ENCODE peak calls at places on chromosomes 5 and 9, in seven cellular contexts. R is suprapubic skin, V is omental fat pad, H is GM19239, A is EL, U is A549, O is mesothelial cell of epicardium. T is an unnamed sample.

GRCh38 chr5:5424736-5425135 is 2.3 kb downstream of the ICE1 start:
- DNase-seq in A (no peak), U (no peak), O (no peak), V (no peak), R (no peak), H (no peak), T (no peak)

GRCh38 chr9:70470050-70471015 is 55.9 kb upstream of the KLF9 start:
- DNase-seq in V (no peak), O (no peak), A (no peak), H (no peak), R (no peak), U (no peak), T (no peak)

GRCh38 chr9:84397822-84398221 is 57.3 kb upstream of the SLC28A3 start:
- DNase-seq in R (no peak), H (no peak), O (no peak), V (no peak), A (peak), U (no peak), T (no peak)

GRCh38 chr5:378301-378891 is 56.9 kb downstream of the AHRR start:
- DNase-seq in A (peak), H (no peak), U (no peak), V (no peak), R (peak), O (peak), T (no peak)

GRCh38 chr5:103424008-103424407 is 138.6 kb downstream of the NUDT12 start:
- DNase-seq in U (no peak), V (no peak), H (no peak), A (peak), O (no peak), R (no peak), T (no peak)

GRCh38 chr9:133387680-133388079 is 11.5 kb downstream of the STKLD1 start:
- DNase-seq in H (no peak), U (no peak), A (no peak), O (no peak), R (no peak), V (no peak), T (no peak)

GRCh38 chr9:17995031-17995430 is 416.2 kb downstream of the SH3GL2 start:
- DNase-seq in O (no peak), R (no peak), H (no peak), A (no peak), V (no peak), U (no peak), T (no peak)

GRCh38 chr5:56003633-56004032 is 8.9 kb upstream of the IL6ST start:
- DNase-seq in A (no peak), U (no peak), O (no peak), V (no peak), R (no peak), H (no peak), T (no peak)

GRCh38 chr5:139147743-139148079 is 50.5 kb downstream of the SIL1 start:
- DNase-seq in A (peak), R (peak), U (no peak), O (no peak), H (no peak), V (no peak), T (no peak)

GRCh38 chr5:121019112-121019511 is 555.0 kb downstream of the PRR16 start:
- DNase-seq in O (no peak), V (no peak), H (no peak), A (no peak), R (no peak), U (no peak), T (no peak)

GRCh38 chr9:109966643-109967368 is 186.8 kb downstream of the PALM2AKAP2 start:
- DNase-seq in R (no peak), O (no peak), H (peak), U (no peak), V (no peak), A (no peak), T (no peak)

GRCh38 chr5:166031926-166032325 is 2259.5 kb upstream of the WWC1 start:
- DNase-seq in U (no peak), H (no peak), V (no peak), R (no peak), O (no peak), A (no peak), T (no peak)

GRCh38 chr5:101018299-101018698 is 115.2 kb upstream of the ST8SIA4 start:
- DNase-seq in V (no peak), A (no peak), O (no peak), R (no peak), H (no peak), U (no peak), T (no peak)

GRCh38 chr5:76763136-76763535 is 47.2 kb downstream of the F2R start:
- DNase-seq in U (no peak), V (no peak), H (no peak), O (no peak), R (no peak), A (no peak), T (peak)

GRCh38 chr9:83027153-83027867 is 35.6 kb downstream of the RASEF start:
- DNase-seq in A (peak), R (no peak), V (no peak), O (no peak), H (no peak), U (peak), T (no peak)

GRCh38 chr9:135321580-135321979 is 158.0 kb upstream of the PPP1R26 start:
- DNase-seq in R (no peak), H (no peak), U (no peak), V (no peak), O (no peak), A (no peak), T (no peak)

GRCh38 chr5:164013077-164013670 is 507.8 kb downstream of the MAT2B start:
- DNase-seq in O (peak), V (no peak), U (peak), H (peak), A (peak), R (no peak), T (peak)

GRCh38 chr5:41951224-41951623 is 26.1 kb downstream of the FBXO4 start:
- DNase-seq in A (no peak), O (no peak), H (no peak), R (no peak), V (no peak), U (no peak), T (no peak)

GRCh38 chr5:95725071-95725820 is 5.9 kb upstream of the RHOBTB3 start:
- DNase-seq in O (no peak), V (no peak), H (no peak), A (no peak), R (no peak), U (no peak), T (no peak)

GRCh38 chr9:126146254-126147145 is 180.1 kb upstream of the MVB12B start:
- DNase-seq in H (peak), A (no peak), U (peak), V (no peak), R (peak), O (peak), T (no peak)

GRCh38 chr5:141560725-141561483 is 57.9 kb downstream of the DIAPH1 start:
- DNase-seq in O (peak), H (no peak), R (peak), A (peak), V (peak), U (no peak), T (no peak)

GRCh38 chr5:141973871-141974595 is 5.1 kb downstream of the RNF14 start:
- DNase-seq in O (no peak), R (no peak), A (peak), H (no peak), U (no peak), V (no peak), T (no peak)

GRCh38 chr5:151236888-151237287 is 13.0 kb upstream of the CCDC69 start:
- DNase-seq in U (no peak), V (no peak), O (no peak), A (no peak), H (no peak), R (no peak), T (no peak)

GRCh38 chr9:120386390-120387131 is 193.4 kb downstream of the CDK5RAP2 start:
- DNase-seq in O (peak), U (no peak), V (no peak), H (no peak), A (no peak), R (no peak), T (no peak)

GRCh38 chr9:112507281-112507680 is 20.7 kb downstream of the KIAA1958 start:
- DNase-seq in A (no peak), H (no peak), V (no peak), O (no peak), U (no peak), R (no peak), T (no peak)